ENCODE peak calls at places on chromosomes 3 and 15, in eight cellular contexts. One of them, this sample, is unnamed. For H3K4me1, the result is how much of the 10 kb centered on the place peaks cover.

GRCh38 chr3:179929091-179929529 is 107.6 kb downstream of the PEX5L start:
- DNase-seq in HCT116: peak
- DNase-seq in PC-9: peak
- DNase-seq in OCI-LY7: peak
- DNase-seq in IMR-90: peak
- DNase-seq in GM23338: peak
- DNase-seq in trophoblast cell: peak
- DNase-seq in endothelial cell of umbilical vein: peak
- DNase-seq in this sample: peak

GRCh38 chr3:110343945-110344344 is 727.7 kb upstream of the NECTIN3 start:
- DNase-seq in HCT116: no peak
- DNase-seq in PC-9: no peak
- DNase-seq in OCI-LY7: no peak
- DNase-seq in IMR-90: peak
- DNase-seq in GM23338: no peak
- DNase-seq in trophoblast cell: no peak
- DNase-seq in endothelial cell of umbilical vein: peak
- DNase-seq in this sample: no peak

GRCh38 chr3:134642445-134643149 is 8.2 kb downstream of the KY start:
- DNase-seq in HCT116: no peak
- DNase-seq in PC-9: no peak
- DNase-seq in OCI-LY7: no peak
- DNase-seq in IMR-90: no peak
- DNase-seq in GM23338: no peak
- DNase-seq in trophoblast cell: no peak
- DNase-seq in endothelial cell of umbilical vein: no peak
- DNase-seq in this sample: no peak

GRCh38 chr3:149586871-149587270 is 71.0 kb downstream of the WWTR1 start:
- DNase-seq in HCT116: peak
- DNase-seq in PC-9: peak
- DNase-seq in OCI-LY7: no peak
- DNase-seq in IMR-90: peak
- DNase-seq in GM23338: no peak
- DNase-seq in trophoblast cell: no peak
- DNase-seq in endothelial cell of umbilical vein: peak
- DNase-seq in this sample: no peak

GRCh38 chr3:194672876-194673275 is 885 bp upstream of the LSG1 start:
- DNase-seq in HCT116: no peak
- DNase-seq in PC-9: no peak
- DNase-seq in OCI-LY7: no peak
- DNase-seq in IMR-90: no peak
- DNase-seq in GM23338: no peak
- DNase-seq in trophoblast cell: no peak
- DNase-seq in endothelial cell of umbilical vein: no peak
- DNase-seq in this sample: no peak

GRCh38 chr15:63210151-63211051 is 21.0 kb downstream of the RAB8B start:
- DNase-seq in HCT116: no peak
- DNase-seq in PC-9: no peak
- DNase-seq in OCI-LY7: no peak
- DNase-seq in IMR-90: no peak
- DNase-seq in GM23338: peak
- DNase-seq in trophoblast cell: no peak
- DNase-seq in endothelial cell of umbilical vein: no peak
- DNase-seq in this sample: no peak

GRCh38 chr15:57165992-57166391 is 210.3 kb upstream of the CGNL1 start:
- DNase-seq in HCT116: no peak
- DNase-seq in PC-9: no peak
- DNase-seq in OCI-LY7: no peak
- DNase-seq in IMR-90: peak
- DNase-seq in GM23338: no peak
- DNase-seq in trophoblast cell: no peak
- DNase-seq in endothelial cell of umbilical vein: peak
- DNase-seq in this sample: no peak

GRCh38 chr15:48566669-48567068 is 78.8 kb downstream of the FBN1 start:
- DNase-seq in HCT116: no peak
- DNase-seq in PC-9: no peak
- DNase-seq in OCI-LY7: no peak
- DNase-seq in IMR-90: peak
- DNase-seq in GM23338: peak
- DNase-seq in trophoblast cell: peak
- DNase-seq in endothelial cell of umbilical vein: peak
- DNase-seq in this sample: no peak

GRCh38 chr3:54964081-54964480 is 36.2 kb upstream of the LRTM1 start:
- DNase-seq in HCT116: no peak
- DNase-seq in PC-9: no peak
- DNase-seq in OCI-LY7: no peak
- DNase-seq in IMR-90: no peak
- DNase-seq in GM23338: no peak
- DNase-seq in trophoblast cell: no peak
- DNase-seq in endothelial cell of umbilical vein: no peak
- DNase-seq in this sample: no peak

GRCh38 chr3:118785415-118785814 is 249.2 kb downstream of the IGSF11 start:
- DNase-seq in HCT116: no peak
- DNase-seq in PC-9: no peak
- DNase-seq in OCI-LY7: no peak
- DNase-seq in IMR-90: no peak
- DNase-seq in GM23338: no peak
- DNase-seq in trophoblast cell: no peak
- DNase-seq in endothelial cell of umbilical vein: no peak
- DNase-seq in this sample: no peak

GRCh38 chr3:52406231-52406661 is 38.7 kb downstream of the SEMA3G start:
- DNase-seq in HCT116: no peak
- DNase-seq in PC-9: no peak
- DNase-seq in OCI-LY7: no peak
- DNase-seq in IMR-90: no peak
- DNase-seq in GM23338: no peak
- DNase-seq in trophoblast cell: no peak
- DNase-seq in endothelial cell of umbilical vein: no peak
- DNase-seq in this sample: no peak

GRCh38 chr3:108031893-108032292 is 58.9 kb downstream of the CD47 start:
- DNase-seq in HCT116: no peak
- DNase-seq in PC-9: no peak
- DNase-seq in OCI-LY7: no peak
- DNase-seq in IMR-90: peak
- DNase-seq in GM23338: no peak
- DNase-seq in trophoblast cell: no peak
- DNase-seq in endothelial cell of umbilical vein: no peak
- DNase-seq in this sample: no peak

GRCh38 chr3:146117406-146118285 is 43.3 kb downstream of the PLOD2 start:
- DNase-seq in HCT116: no peak
- DNase-seq in PC-9: no peak
- DNase-seq in OCI-LY7: no peak
- DNase-seq in IMR-90: peak
- DNase-seq in GM23338: no peak
- DNase-seq in trophoblast cell: no peak
- DNase-seq in endothelial cell of umbilical vein: no peak
- DNase-seq in this sample: no peak

GRCh38 chr3:18100126-18100525 is 325.0 kb downstream of the SATB1 start:
- DNase-seq in HCT116: no peak
- DNase-seq in PC-9: no peak
- DNase-seq in OCI-LY7: no peak
- DNase-seq in IMR-90: peak
- DNase-seq in GM23338: no peak
- DNase-seq in trophoblast cell: no peak
- DNase-seq in endothelial cell of umbilical vein: no peak
- DNase-seq in this sample: no peak

GRCh38 chr3:113211370-113212154 is at the start of gene BOC:
- DNase-seq in HCT116: no peak
- DNase-seq in PC-9: peak
- DNase-seq in OCI-LY7: no peak
- DNase-seq in IMR-90: peak
- DNase-seq in GM23338: peak
- DNase-seq in trophoblast cell: peak
- DNase-seq in endothelial cell of umbilical vein: peak
- DNase-seq in this sample: peak

GRCh38 chr3:113210608-113211369 is 568 bp upstream of the BOC start:
- DNase-seq in HCT116: no peak
- DNase-seq in PC-9: no peak
- DNase-seq in OCI-LY7: no peak
- DNase-seq in IMR-90: no peak
- DNase-seq in GM23338: peak
- DNase-seq in trophoblast cell: no peak
- DNase-seq in endothelial cell of umbilical vein: peak
- DNase-seq in this sample: no peak

GRCh38 chr3:113214227-113214626 is 2.9 kb downstream of the BOC start:
- DNase-seq in HCT116: no peak
- DNase-seq in PC-9: no peak
- DNase-seq in OCI-LY7: no peak
- DNase-seq in IMR-90: no peak
- DNase-seq in GM23338: no peak
- DNase-seq in trophoblast cell: no peak
- DNase-seq in endothelial cell of umbilical vein: no peak
- DNase-seq in this sample: no peak

GRCh38 chr3:113212845-113213375 is 1.6 kb downstream of the BOC start:
- DNase-seq in HCT116: no peak
- DNase-seq in PC-9: no peak
- DNase-seq in OCI-LY7: no peak
- DNase-seq in IMR-90: no peak
- DNase-seq in GM23338: no peak
- DNase-seq in trophoblast cell: no peak
- DNase-seq in endothelial cell of umbilical vein: no peak
- DNase-seq in this sample: no peak

DNA sequence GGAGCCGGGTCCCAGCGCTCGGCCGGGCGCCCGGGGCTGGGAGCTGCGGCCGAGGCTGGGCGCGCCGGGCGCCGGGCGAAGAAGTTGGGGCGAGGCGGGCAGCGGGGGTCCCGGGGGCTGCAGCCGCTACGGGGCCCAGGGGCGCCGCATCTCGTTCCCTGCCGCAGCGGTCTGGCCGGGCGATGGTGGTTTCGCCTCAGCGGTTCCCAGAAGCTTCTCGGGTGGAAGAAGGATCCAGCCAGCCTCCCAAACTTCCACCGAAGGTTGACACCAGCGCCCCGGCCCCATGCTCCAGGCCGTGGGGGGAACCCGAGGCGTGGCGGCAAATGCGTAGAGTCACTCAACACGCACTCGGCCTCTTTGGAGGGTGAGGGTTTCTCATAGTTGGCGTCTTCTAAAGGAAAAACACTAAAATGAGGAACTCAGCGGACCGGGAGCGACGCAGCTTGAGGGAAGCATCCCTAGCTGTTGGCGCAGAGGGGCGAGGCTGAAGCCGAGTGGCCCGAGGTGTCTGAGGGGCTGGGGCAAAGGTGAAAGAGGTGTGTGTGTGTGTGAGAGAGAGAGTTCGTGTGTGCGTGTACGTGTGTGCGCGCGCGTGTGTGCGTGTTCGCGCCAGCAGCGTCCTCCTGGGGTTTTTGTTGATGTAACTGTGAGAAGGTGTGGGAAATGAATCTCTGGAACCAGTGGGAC is 943 bp downstream of the BOC start:
- DNase-seq in HCT116: no peak
- DNase-seq in PC-9: no peak
- DNase-seq in OCI-LY7: no peak
- DNase-seq in IMR-90: no peak
- DNase-seq in GM23338: peak
- DNase-seq in trophoblast cell: peak
- DNase-seq in endothelial cell of umbilical vein: peak
- DNase-seq in this sample: no peak
- H3K4me3 ChIP-seq in HCT116: peak
- H3K4me3 ChIP-seq in PC-9: peak
- H3K4me3 ChIP-seq in OCI-LY7: no peak
- H3K4me3 ChIP-seq in IMR-90: peak
- H3K4me3 ChIP-seq in GM23338: peak
- H3K4me3 ChIP-seq in trophoblast cell: peak
- H3K4me3 ChIP-seq in endothelial cell of umbilical vein: peak
- H3K4me3 ChIP-seq in this sample: peak

GRCh38 chr3:79765854-79766253 is 1.9 kb downstream of the ROBO1 start:
- DNase-seq in HCT116: no peak
- DNase-seq in PC-9: no peak
- DNase-seq in OCI-LY7: no peak
- DNase-seq in IMR-90: no peak
- DNase-seq in GM23338: peak
- DNase-seq in trophoblast cell: no peak
- DNase-seq in endothelial cell of umbilical vein: no peak
- DNase-seq in this sample: no peak
- H2AFZ ChIP-seq in HCT116: no peak
- H2AFZ ChIP-seq in PC-9: no peak
- H2AFZ ChIP-seq in OCI-LY7: no peak
- H2AFZ ChIP-seq in IMR-90: no peak
- H2AFZ ChIP-seq in GM23338: peak
- H2AFZ ChIP-seq in trophoblast cell: no peak
- H2AFZ ChIP-seq in endothelial cell of umbilical vein: peak
- H2AFZ ChIP-seq in this sample: no peak

GRCh38 chr3:130929827-130930226 is 35.9 kb downstream of the ATP2C1 start:
- DNase-seq in HCT116: no peak
- DNase-seq in PC-9: no peak
- DNase-seq in OCI-LY7: no peak
- DNase-seq in IMR-90: no peak
- DNase-seq in GM23338: no peak
- DNase-seq in trophoblast cell: no peak
- DNase-seq in endothelial cell of umbilical vein: no peak
- DNase-seq in this sample: no peak

GRCh38 chr3:130925628-130926027 is 31.7 kb downstream of the ATP2C1 start:
- DNase-seq in HCT116: no peak
- DNase-seq in PC-9: peak
- DNase-seq in OCI-LY7: peak
- DNase-seq in IMR-90: no peak
- DNase-seq in GM23338: no peak
- DNase-seq in trophoblast cell: no peak
- DNase-seq in endothelial cell of umbilical vein: no peak
- DNase-seq in this sample: no peak

GRCh38 chr3:130926504-130926903 is 32.6 kb downstream of the ATP2C1 start:
- DNase-seq in HCT116: no peak
- DNase-seq in PC-9: no peak
- DNase-seq in OCI-LY7: no peak
- DNase-seq in IMR-90: no peak
- DNase-seq in GM23338: no peak
- DNase-seq in trophoblast cell: peak
- DNase-seq in endothelial cell of umbilical vein: no peak
- DNase-seq in this sample: no peak
- H3K4me1 ChIP-seq in HCT116: under half
- H3K4me1 ChIP-seq in PC-9: under half
- H3K4me1 ChIP-seq in OCI-LY7: under half
- H3K4me1 ChIP-seq in IMR-90: under half
- H3K4me1 ChIP-seq in GM23338: under half
- H3K4me1 ChIP-seq in trophoblast cell: under half
- H3K4me1 ChIP-seq in endothelial cell of umbilical vein: under half
- H3K4me1 ChIP-seq in this sample: under half

GRCh38 chr3:70726096-70726745 is 413.8 kb upstream of the MDFIC2 start:
- DNase-seq in HCT116: no peak
- DNase-seq in PC-9: no peak
- DNase-seq in OCI-LY7: no peak
- DNase-seq in IMR-90: peak
- DNase-seq in GM23338: no peak
- DNase-seq in trophoblast cell: no peak
- DNase-seq in endothelial cell of umbilical vein: no peak
- DNase-seq in this sample: no peak

GRCh38 chr3:70729845-70730244 is 417.4 kb upstream of the MDFIC2 start:
- DNase-seq in HCT116: no peak
- DNase-seq in PC-9: no peak
- DNase-seq in OCI-LY7: no peak
- DNase-seq in IMR-90: peak
- DNase-seq in GM23338: no peak
- DNase-seq in trophoblast cell: no peak
- DNase-seq in endothelial cell of umbilical vein: no peak
- DNase-seq in this sample: no peak

GRCh38 chr3:70728311-70728710 is 415.9 kb upstream of the MDFIC2 start:
- DNase-seq in HCT116: no peak
- DNase-seq in PC-9: no peak
- DNase-seq in OCI-LY7: no peak
- DNase-seq in IMR-90: peak
- DNase-seq in GM23338: no peak
- DNase-seq in trophoblast cell: no peak
- DNase-seq in endothelial cell of umbilical vein: no peak
- DNase-seq in this sample: no peak

GRCh38 chr3:70726966-70727365 is 414.5 kb upstream of the MDFIC2 start:
- DNase-seq in HCT116: no peak
- DNase-seq in PC-9: no peak
- DNase-seq in OCI-LY7: no peak
- DNase-seq in IMR-90: peak
- DNase-seq in GM23338: no peak
- DNase-seq in trophoblast cell: no peak
- DNase-seq in endothelial cell of umbilical vein: no peak
- DNase-seq in this sample: no peak

GRCh38 chr3:70731046-70731445 is 418.6 kb upstream of the MDFIC2 start:
- DNase-seq in HCT116: no peak
- DNase-seq in PC-9: no peak
- DNase-seq in OCI-LY7: no peak
- DNase-seq in IMR-90: no peak
- DNase-seq in GM23338: no peak
- DNase-seq in trophoblast cell: no peak
- DNase-seq in endothelial cell of umbilical vein: no peak
- DNase-seq in this sample: no peak
- H3K4me3 ChIP-seq in HCT116: no peak
- H3K4me3 ChIP-seq in PC-9: no peak
- H3K4me3 ChIP-seq in OCI-LY7: no peak
- H3K4me3 ChIP-seq in IMR-90: no peak
- H3K4me3 ChIP-seq in GM23338: no peak
- H3K4me3 ChIP-seq in trophoblast cell: no peak
- H3K4me3 ChIP-seq in endothelial cell of umbilical vein: no peak
- H3K4me3 ChIP-seq in this sample: no peak

This sample was measured in MM.1S.